ENCODE peak calls at places on chromosome 10, in four cellular contexts. E, T, I and V are unnamed samples.
A peak's percentile ranks its signal among the peaks of the same experiment; 100 is the strongest.

GRCh38 chr10:78664929-78665525 is 403.7 kb upstream of the ZMIZ1 start:
- DNase-seq in E (no peak), T (peak; percentile 50), I (peak; percentile 66), V (no peak)

GRCh38 chr10:69360485-69361302 is 56.0 kb downstream of the TACR2 start:
- DNase-seq in T (peak; percentile 92), E (no peak), I (peak; percentile 89), V (no peak)

GRCh38 chr10:91536101-91536500 is 96.8 kb downstream of the PPP1R3C start:
- DNase-seq in T (no peak), E (no peak), I (peak; percentile 45), V (no peak)

GRCh38 chr10:110528224-110528997 is 30.7 kb downstream of the DUSP5 start:
- DNase-seq in T (no peak), I (peak; percentile 77), E (no peak), V (no peak)

GRCh38 chr10:71191459-71192113 is 20.8 kb upstream of the UNC5B start:
- DNase-seq in T (no peak), I (no peak), E (no peak), V (no peak)

GRCh38 chr10:12839349-12839927 is 162.1 kb downstream of the CCDC3 start:
- DNase-seq in I (no peak), T (no peak), E (no peak), V (no peak)

GRCh38 chr10:27446091-27446918 is 57.8 kb upstream of the RAB18 start:
- DNase-seq in E (no peak), T (peak; percentile 57), I (peak; percentile 57), V (no peak)

GRCh38 chr10:98414932-98415709 is at the start of gene PYROXD2:
- DNase-seq in I (peak; percentile 94), T (peak; percentile 82), E (peak; percentile 66), V (peak; percentile 39)

GRCh38 chr10:78520737-78521430 is 487.2 kb downstream of the RPS24 start:
- DNase-seq in E (no peak), T (peak; percentile 84), I (peak; percentile 39), V (no peak)

GRCh38 chr10:20995123-20995978 is 98.2 kb upstream of the NEBL start:
- DNase-seq in T (no peak), E (no peak), I (peak; percentile 31), V (no peak)

GRCh38 chr10:4262449-4262848 is 477.4 kb upstream of the KLF6 start:
- DNase-seq in E (no peak), T (no peak), I (no peak), V (no peak)

GRCh38 chr10:22251751-22252285 is 34.0 kb upstream of the EBLN1 start:
- DNase-seq in I (peak; percentile 61), T (peak; percentile 37), E (peak; percentile 31), V (peak; percentile 59)

GRCh38 chr10:124072106-124072505 is 21.3 kb downstream of the CHST15 start:
- DNase-seq in E (no peak), I (no peak), T (no peak), V (no peak)

GRCh38 chr10:92689663-92690210 is at the start of gene HHEX:
- DNase-seq in T (peak; percentile 69), E (no peak), I (peak; percentile 82), V (no peak)

GRCh38 chr10:33791295-33791694 is 456.8 kb upstream of the NRP1 start:
- DNase-seq in I (peak; percentile 25), E (no peak), T (no peak), V (no peak)

GRCh38 chr10:70442332-70442988 is 979 bp upstream of the NODAL start:
- DNase-seq in T (peak; percentile 38), E (no peak), I (no peak), V (no peak)

GRCh38 chr10:34933676-34934075 is 118.6 kb upstream of the PARD3 start:
- DNase-seq in I (peak; percentile 28), T (no peak), E (no peak), V (no peak)

GRCh38 chr10:119308556-119309422 is 101.4 kb downstream of the GRK5 start:
- DNase-seq in I (no peak), T (no peak), E (no peak), V (no peak)